ENCODE peak calls at places on chromosomes 16 and 17, in four cellular contexts. J, K, Z and I are unnamed samples.

GRCh38 chr16:78738557-78738956 is 639.1 kb downstream of the WWOX start:
- DNase-seq in Z (no peak), K (no peak), J (no peak), I (no peak)

GRCh38 chr17:38958756-38959155 is 8.4 kb downstream of the FBXO47 start:
- DNase-seq in Z (no peak), J (no peak), K (peak; percentile 19), I (no peak)

GRCh38 chr17:4182043-4182442 is 39.0 kb downstream of the CYB5D2 start:
- DNase-seq in Z (no peak), K (no peak), J (no peak), I (no peak)

GRCh38 chr17:50194441-50195195 is 6.8 kb downstream of the COL1A1 start:
- DNase-seq in Z (no peak), K (peak; percentile 33), J (no peak), I (no peak)

GRCh38 chr16:11196286-11196828 is 59.6 kb downstream of the SOCS1 start:
- DNase-seq in Z (no peak), K (no peak), J (no peak), I (no peak)

GRCh38 chr17:72474740-72475477 is 354.1 kb downstream of the SOX9 start:
- DNase-seq in Z (peak; percentile 73), J (no peak), K (no peak), I (no peak)

GRCh38 chr17:82931696-82932060 is 91.9 kb upstream of the ZNF750 start:
- DNase-seq in K (peak; percentile 89), J (peak; percentile 50), Z (peak; percentile 34), I (no peak)

GRCh38 chr16:58384437-58385055 is 7.7 kb upstream of the GINS3 start:
- DNase-seq in K (no peak), J (no peak), Z (no peak), I (no peak)

GRCh38 chr17:36550491-36551417 is 6.0 kb downstream of the GGNBP2 start:
- DNase-seq in K (no peak), J (no peak), Z (no peak), I (no peak)

GRCh38 chr16:80147021-80147680 is 393.6 kb upstream of the DYNLRB2 start:
- DNase-seq in Z (no peak), K (no peak), J (no peak), I (no peak)

GRCh38 chr16:78770353-78771091 is 671.1 kb downstream of the WWOX start:
- DNase-seq in Z (peak; percentile 16), K (peak; percentile 54), J (peak; percentile 68), I (peak; percentile 18)

GRCh38 chr17:1661045-1661444 is 11.4 kb upstream of the RILP start:
- DNase-seq in K (no peak), J (no peak), Z (no peak), I (no peak)

GRCh38 chr16:68346892-68347480 is 36.2 kb downstream of the PRMT7 start:
- DNase-seq in J (no peak), K (no peak), Z (no peak), I (no peak)

GRCh38 chr16:68344252-68344651 is 33.4 kb downstream of the PRMT7 start:
- DNase-seq in K (no peak), Z (no peak), J (no peak), I (no peak)

GRCh38 chr16:68347605-68348004 is 36.8 kb downstream of the PRMT7 start:
- DNase-seq in K (no peak), J (no peak), Z (no peak), I (no peak)

GRCh38 chr16:68345958-68346635 is 35.3 kb downstream of the PRMT7 start:
- DNase-seq in J (no peak), Z (no peak), K (no peak), I (no peak)

DNA sequence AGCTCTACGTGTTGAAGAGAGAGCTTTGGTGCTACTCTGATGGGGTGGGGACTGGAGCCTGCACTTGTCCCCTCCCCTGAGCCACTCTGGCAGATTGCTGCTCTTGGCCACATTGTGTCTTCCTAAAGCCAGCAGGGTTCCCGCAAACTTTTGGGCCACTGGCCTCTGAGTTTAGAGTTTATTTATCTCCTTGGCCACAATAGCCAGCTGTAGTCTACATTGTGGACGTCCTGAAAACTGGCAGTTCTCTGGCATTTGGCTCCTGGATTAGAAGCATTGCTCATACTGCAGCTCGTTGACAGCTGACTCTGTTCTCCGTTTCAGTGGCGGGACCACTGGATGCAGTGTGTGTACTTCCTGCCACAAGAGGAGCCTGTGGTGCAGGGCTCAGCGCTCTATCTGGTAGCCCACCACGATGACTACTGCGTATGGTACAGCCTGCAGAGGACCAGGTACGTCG is 34.6 kb downstream of the PRMT7 start:
- DNase-seq in Z (no peak), J (no peak), K (no peak), I (no peak)
- H3K4me3 ChIP-seq in Z (no peak overlapping the region), J (no peak overlapping the region), K (no peak overlapping the region), I (no peak overlapping the region)

GRCh38 chr17:31549525-31550388 is 158.3 kb downstream of the RAB11FIP4 start:
- DNase-seq in J (peak; percentile 89), K (peak; percentile 95), Z (peak; percentile 82), I (peak; percentile 76)

GRCh38 chr17:31549121-31549524 is 157.6 kb downstream of the RAB11FIP4 start:
- DNase-seq in Z (peak; percentile 24), J (no peak), K (no peak), I (no peak)

GRCh38 chr17:31546650-31547049 is 155.2 kb downstream of the RAB11FIP4 start:
- DNase-seq in J (no peak), K (no peak), Z (no peak), I (no peak)

GRCh38 chr17:31550389-31551056 is 159.0 kb downstream of the RAB11FIP4 start:
- DNase-seq in Z (no peak), J (no peak), K (peak; percentile 41), I (no peak)

DNA sequence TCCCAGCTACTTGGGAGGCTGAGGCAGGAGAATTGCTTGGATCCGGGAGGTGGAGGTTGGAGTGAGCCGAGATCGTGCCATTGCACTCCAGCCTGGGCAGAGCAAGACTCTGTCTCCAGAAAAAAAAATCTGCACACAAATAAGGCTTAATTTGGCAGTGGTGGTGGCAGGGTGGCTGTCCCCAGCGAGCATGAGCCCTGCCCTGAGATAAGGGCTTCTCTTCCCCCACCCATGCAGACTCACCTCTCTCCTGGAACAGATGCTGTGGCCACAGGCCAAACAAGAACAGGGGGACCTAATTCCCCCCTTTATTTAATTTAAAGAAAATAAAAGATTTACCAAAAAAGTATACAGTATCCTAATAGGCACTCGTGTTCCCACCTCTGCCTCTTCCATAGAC is 157.2 kb downstream of the RAB11FIP4 start:
- DNase-seq in Z (no peak), J (no peak), K (no peak), I (no peak)
- H3K4me3 ChIP-seq in Z (peak overlapping the region; percentile 76), J (no peak overlapping the region), K (peak overlapping the region; percentile 68), I (peak overlapping the region; percentile 90)

GRCh38 chr16:27005386-27005785 is 61.3 kb upstream of the C16orf82 start:
- DNase-seq in Z (no peak), K (no peak), J (no peak), I (no peak)
- H3K4me3 ChIP-seq in Z (no peak overlapping the region), K (no peak overlapping the region), J (no peak overlapping the region), I (no peak overlapping the region)

DNA sequence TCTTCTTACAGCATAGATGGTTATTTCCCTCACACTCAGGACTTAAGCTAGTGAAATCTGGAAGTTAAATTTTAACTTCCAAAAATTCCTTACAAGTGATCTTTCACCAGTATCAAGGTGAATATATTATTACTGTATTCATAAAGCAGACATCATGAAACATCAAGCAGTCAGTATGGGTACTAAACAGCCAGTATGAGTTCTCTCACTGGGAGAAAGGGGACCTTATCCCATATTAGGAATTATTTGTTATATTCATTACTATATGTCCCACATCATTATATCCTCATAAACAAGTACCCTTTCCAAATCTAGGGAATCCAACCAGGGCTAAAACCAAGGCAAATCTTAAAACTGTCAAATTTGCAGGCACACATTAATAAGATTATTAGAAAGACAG is 15.3 kb downstream of the NUFIP2 start:
- DNase-seq in Z (no peak), J (no peak), K (no peak), I (no peak)
- H3K4me3 ChIP-seq in Z (no peak overlapping the region), J (no peak overlapping the region), K (no peak overlapping the region), I (no peak overlapping the region)

GRCh38 chr16:17205279-17206139 is 265.3 kb downstream of the XYLT1 start:
- DNase-seq in J (no peak), Z (no peak), K (no peak), I (no peak)
- H3K4me3 ChIP-seq in J (no peak overlapping the region), Z (no peak overlapping the region), K (no peak overlapping the region), I (no peak overlapping the region)

GRCh38 chr17:47229535-47230443 is 20.6 kb downstream of the MYL4 start:
- DNase-seq in K (peak; percentile 97), Z (peak; percentile 83), J (peak; percentile 91), I (peak; percentile 76)
- H3K4me3 ChIP-seq in K (no peak overlapping the region), Z (peak overlapping the region; percentile 54), J (no peak overlapping the region), I (peak overlapping the region; percentile 49)

DNA sequence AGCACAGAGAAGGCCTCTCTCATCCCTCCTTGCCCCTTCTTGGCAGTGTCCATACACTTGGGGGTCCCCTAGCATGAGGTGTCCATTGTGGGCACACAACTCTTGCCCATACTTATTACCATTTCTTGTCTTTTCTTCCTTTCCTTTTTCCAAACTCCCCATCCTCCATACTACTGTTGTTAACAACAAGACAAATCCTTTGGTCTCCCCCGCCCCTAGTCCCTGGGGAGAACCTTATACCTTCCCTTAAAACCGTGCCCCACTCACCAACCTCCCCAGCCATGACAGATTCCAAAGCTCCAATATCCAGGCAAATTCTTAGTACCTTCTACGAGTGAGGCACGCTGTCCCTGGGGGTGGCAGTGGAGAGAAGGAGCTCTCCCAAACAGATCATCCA is 82.9 kb downstream of the GAS7 start:
- DNase-seq in J (no peak), K (peak; percentile 52), Z (no peak), I (no peak)
- H3K4me3 ChIP-seq in J (no peak overlapping the region), K (no peak overlapping the region), Z (no peak overlapping the region), I (peak overlapping the region; percentile 56)

GRCh38 chr16:4319454-4319853 is 3.6 kb downstream of the GLIS2 start:
- DNase-seq in K (no peak), J (no peak), Z (no peak), I (no peak)
- H3K4me3 ChIP-seq in K (no peak overlapping the region), J (no peak overlapping the region), Z (no peak overlapping the region), I (peak overlapping the region; percentile 92)

DNA sequence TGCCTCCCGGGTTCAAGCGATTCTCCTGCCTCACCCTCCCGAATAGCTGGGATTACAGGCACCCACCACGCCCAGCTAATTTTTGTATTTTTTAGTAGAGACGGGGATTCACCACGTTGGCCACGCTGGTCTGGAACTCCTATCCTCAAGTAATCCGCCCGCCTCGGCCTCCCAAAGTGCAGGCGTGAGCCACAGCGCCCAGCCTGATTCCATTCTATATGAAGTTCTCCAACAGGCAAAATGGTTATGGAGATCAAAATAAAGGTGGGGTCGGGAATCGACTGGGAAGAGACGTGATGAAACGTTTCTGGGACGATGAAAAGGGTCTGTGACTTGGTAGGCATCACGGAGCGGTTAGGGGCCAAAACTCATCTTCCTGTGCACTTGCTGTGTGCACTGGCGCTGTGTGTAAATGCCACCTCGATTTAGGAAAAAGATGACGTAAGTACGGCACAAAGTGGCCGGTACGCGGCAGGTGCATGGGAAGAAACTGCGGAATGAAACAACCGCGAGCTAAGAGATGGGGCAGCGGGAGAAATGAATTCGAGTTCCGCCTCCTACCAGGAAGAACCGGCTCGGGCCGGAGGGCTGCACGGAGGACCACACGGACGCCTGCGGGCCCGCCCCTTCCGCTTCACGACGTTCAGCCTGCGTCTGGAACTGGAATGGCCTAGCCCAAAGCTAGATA is 1.6 kb downstream of the TP53 start:
- DNase-seq in K (peak; percentile 96), J (peak; percentile 92), Z (peak; percentile 85), I (peak; percentile 61)
- H3K4me3 ChIP-seq in K (peak overlapping the region; percentile 86), J (peak overlapping the region; percentile 88), Z (peak overlapping the region; percentile 96), I (peak overlapping the region; percentile 88)